ENCODE peak calls at places on chromosomes 5 and 9, in six cellular contexts. S is AG20443, A is GM12865, M is left ventricle myocardium inferior, K is epithelial cell of proximal tubule, E is GM12891. I is an unnamed sample.

GRCh38 chr5:176547811-176548210 is 1.3 kb upstream of the CDHR2 start:
- DNase-seq in K (no peak), A (no peak), M (no peak), E (no peak), S (no peak), I (no peak)

GRCh38 chr5:174195517-174195916 is 150.0 kb downstream of the NSG2 start:
- DNase-seq in K (no peak), E (no peak), M (no peak), S (no peak), A (no peak), I (no peak)

GRCh38 chr9:82252116-82252515 is 263.5 kb downstream of the SPATA31D1 start:
- DNase-seq in A (no peak), E (no peak), M (no peak), S (no peak), K (no peak), I (no peak)

GRCh38 chr5:122228728-122229392 is 83.2 kb upstream of the SNCAIP start:
- DNase-seq in K (no peak), A (no peak), E (no peak), M (no peak), S (no peak), I (no peak)

GRCh38 chr9:306907-307306 is 92.2 kb downstream of the DOCK8 start:
- DNase-seq in K (no peak), A (peak; percentile 46), M (no peak), E (no peak), S (no peak), I (no peak)

GRCh38 chr5:21792736-21793135 is 1060.4 kb downstream of the CDH12 start:
- DNase-seq in S (no peak), M (no peak), E (no peak), A (no peak), K (no peak), I (no peak)

GRCh38 chr5:75639912-75640311 is 28.7 kb downstream of the ANKDD1B start:
- DNase-seq in S (no peak), E (no peak), K (no peak), M (no peak), A (no peak), I (no peak)

GRCh38 chr9:137634016-137634415 is 15.2 kb downstream of the EHMT1 start:
- DNase-seq in E (no peak), M (no peak), A (no peak), K (no peak), S (no peak), I (no peak)

GRCh38 chr5:40223884-40224402 is 455.8 kb upstream of the PTGER4 start:
- DNase-seq in A (peak; percentile 67), S (peak; percentile 12), M (no peak), K (no peak), E (no peak), I (peak; percentile 83)

I was measured in myocyte.